ENCODE peak calls at places on chromosomes 16 and 17, in six cellular contexts. X is heart right ventricle, A is OCI-LY7, Y is astrocyte of the spinal cord, W is hepatocyte, I is DND-41. T is an unnamed sample.

GRCh38 chr16:84462296-84463210 is 41.9 kb downstream of the MEAK7 start:
- DNase-seq in X (no peak), A (no peak), Y (no peak), W (no peak), I (no peak), T (no peak)

GRCh38 chr16:66524601-66525164 is 25.2 kb downstream of the TK2 start:
- DNase-seq in X (no peak), A (peak; percentile 92), Y (no peak), W (no peak), I (peak; percentile 82), T (peak; percentile 89)

GRCh38 chr16:46789075-46789474 is 40.9 kb upstream of the MYLK3 start:
- DNase-seq in X (no peak), A (no peak), Y (no peak), W (no peak), I (no peak), T (no peak)

GRCh38 chr17:15422392-15422957 is 44.9 kb downstream of the CDRT4 start:
- DNase-seq in X (no peak), A (no peak), Y (no peak), W (no peak), I (no peak), T (no peak)

GRCh38 chr17:67289174-67289876 is 44.3 kb upstream of the HELZ start:
- DNase-seq in X (peak; percentile 87), A (peak; percentile 9), Y (peak; percentile 55), W (peak; percentile 33), I (no peak), T (no peak)

GRCh38 chr16:30485818-30486436 is 13.4 kb downstream of the ITGAL start:
- DNase-seq in X (no peak), A (no peak), Y (peak; percentile 19), W (no peak), I (no peak), T (no peak)

GRCh38 chr17:9256944-9257629 is 235.8 kb downstream of the NTN1 start:
- DNase-seq in X (no peak), A (no peak), Y (peak; percentile 47), W (no peak), I (peak; percentile 65), T (no peak)

GRCh38 chr16:73183678-73184092 is 135.8 kb upstream of the ZFHX3 start:
- DNase-seq in X (no peak), A (no peak), Y (no peak), W (peak; percentile 23), I (no peak), T (no peak)

GRCh38 chr17:27259356-27259755 is 34.6 kb upstream of the WSB1 start:
- DNase-seq in X (no peak), A (no peak), Y (peak; percentile 18), W (no peak), I (no peak), T (no peak)

GRCh38 chr17:78019367-78019975 is 61.0 kb downstream of the TNRC6C start:
- DNase-seq in X (no peak), A (peak; percentile 49), Y (peak; percentile 66), W (peak; percentile 32), I (no peak), T (peak; percentile 51)

GRCh38 chr16:4323845-4324478 is 8.1 kb downstream of the GLIS2 start:
- DNase-seq in X (peak; percentile 72), A (no peak), Y (peak; percentile 49), W (peak; percentile 89), I (no peak), T (no peak)

GRCh38 chr17:17692353-17693252 is 11.3 kb downstream of the RAI1 start:
- DNase-seq in X (no peak), A (no peak), Y (no peak), W (no peak), I (no peak), T (no peak)

DNA sequence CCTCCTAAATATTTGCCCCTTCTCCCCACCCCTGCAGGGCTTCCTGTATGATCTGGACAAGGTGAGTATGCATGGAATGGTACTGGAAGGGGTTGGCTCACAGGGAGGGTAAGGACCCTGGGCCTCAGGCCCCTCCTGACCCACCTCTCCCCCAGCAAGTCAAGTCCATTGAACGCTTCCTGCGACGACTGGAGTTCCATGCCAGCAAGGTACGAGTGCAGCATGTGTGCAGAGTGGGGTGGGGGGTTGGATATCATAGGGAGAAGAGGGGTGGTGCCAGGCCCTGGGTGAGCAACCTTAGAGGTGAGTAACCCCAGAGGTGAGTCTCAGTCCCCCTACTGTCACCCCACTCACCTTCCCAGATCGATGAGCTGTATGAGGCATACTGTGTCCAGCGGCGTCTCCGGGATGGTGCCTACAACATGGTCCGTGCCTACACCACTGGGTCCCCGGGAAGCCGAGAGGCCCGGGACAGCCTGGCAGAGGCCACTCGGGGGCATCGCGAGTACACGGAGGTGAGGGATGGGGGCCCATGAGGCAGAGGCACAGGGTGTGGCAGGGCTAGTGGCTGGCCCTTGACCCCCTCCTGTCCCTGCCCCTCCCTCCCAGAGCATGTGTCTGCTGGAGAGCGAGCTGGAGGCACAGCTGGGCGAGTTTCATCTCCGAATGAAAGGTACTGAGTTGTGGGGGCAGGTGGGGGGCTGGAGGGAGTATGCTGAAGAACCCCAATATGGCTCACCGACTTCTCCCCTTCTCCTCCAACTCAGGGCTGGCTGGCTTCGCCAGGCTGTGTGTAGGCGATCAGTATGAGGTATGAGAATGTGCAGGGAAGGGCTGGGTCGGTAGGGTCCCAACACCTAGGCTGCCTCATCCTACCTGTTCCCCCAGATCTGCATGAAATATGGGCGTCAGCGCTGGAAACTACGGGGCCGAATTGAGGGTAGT is 11.3 kb downstream of the RIPOR1 start:
- DNase-seq in X (no peak), A (no peak), Y (no peak), W (no peak), I (no peak), T (no peak)
- H3K4me3 ChIP-seq in X (no peak overlapping the region), A (no peak overlapping the region), Y (no peak overlapping the region), W (no peak overlapping the region), I (no peak overlapping the region), T (no peak overlapping the region)

GRCh38 chr16:48123104-48123788 is 32.5 kb downstream of the ABCC12 start:
- DNase-seq in X (no peak), A (no peak), Y (peak; percentile 99), W (peak; percentile 63), I (no peak), T (peak; percentile 64)
- TF ChIP-seq CTCF in X (no peak), A (no peak), Y (no peak), W (no peak), I (no peak), T (no peak)

GRCh38 chr17:5438716-5439445 is at the start of gene C1QBP:
- DNase-seq in X (peak; percentile 92), A (peak; percentile 96), Y (peak; percentile 95), W (peak; percentile 96), I (peak; percentile 89), T (peak; percentile 97)

GRCh38 chr17:5439446-5439764 is 450 bp upstream of the C1QBP start:
- DNase-seq in X (no peak), A (no peak), Y (no peak), W (no peak), I (no peak), T (no peak)

GRCh38 chr17:5434984-5435383 is 4.0 kb downstream of the C1QBP start:
- DNase-seq in X (no peak), A (no peak), Y (no peak), W (no peak), I (no peak), T (no peak)

GRCh38 chr17:5431929-5432556 is 6.9 kb downstream of the C1QBP start:
- DNase-seq in X (no peak), A (no peak), Y (no peak), W (no peak), I (no peak), T (no peak)

GRCh38 chr17:5437721-5438317 is 1.1 kb downstream of the C1QBP start:
- DNase-seq in X (no peak), A (no peak), Y (no peak), W (no peak), I (no peak), T (no peak)
- H3K4me3 ChIP-seq in X (no peak overlapping the region), A (peak overlapping the region; percentile 84), Y (peak overlapping the region; percentile 78), W (peak overlapping the region; percentile 84), I (peak overlapping the region; percentile 55), T (peak overlapping the region; percentile 90)

GRCh38 chr17:2780256-2780655 is 16.0 kb upstream of the RAP1GAP2 start:
- DNase-seq in X (no peak), A (no peak), Y (no peak), W (no peak), I (no peak), T (no peak)

GRCh38 chr17:2779545-2779944 is 16.7 kb upstream of the RAP1GAP2 start:
- DNase-seq in X (no peak), A (no peak), Y (no peak), W (no peak), I (no peak), T (no peak)

GRCh38 chr17:2776589-2777241 is 19.5 kb upstream of the RAP1GAP2 start:
- DNase-seq in X (no peak), A (no peak), Y (no peak), W (peak; percentile 65), I (peak; percentile 32), T (no peak)

GRCh38 chr17:2778489-2778888 is 17.7 kb upstream of the RAP1GAP2 start:
- DNase-seq in X (no peak), A (no peak), Y (no peak), W (no peak), I (no peak), T (no peak)

DNA sequence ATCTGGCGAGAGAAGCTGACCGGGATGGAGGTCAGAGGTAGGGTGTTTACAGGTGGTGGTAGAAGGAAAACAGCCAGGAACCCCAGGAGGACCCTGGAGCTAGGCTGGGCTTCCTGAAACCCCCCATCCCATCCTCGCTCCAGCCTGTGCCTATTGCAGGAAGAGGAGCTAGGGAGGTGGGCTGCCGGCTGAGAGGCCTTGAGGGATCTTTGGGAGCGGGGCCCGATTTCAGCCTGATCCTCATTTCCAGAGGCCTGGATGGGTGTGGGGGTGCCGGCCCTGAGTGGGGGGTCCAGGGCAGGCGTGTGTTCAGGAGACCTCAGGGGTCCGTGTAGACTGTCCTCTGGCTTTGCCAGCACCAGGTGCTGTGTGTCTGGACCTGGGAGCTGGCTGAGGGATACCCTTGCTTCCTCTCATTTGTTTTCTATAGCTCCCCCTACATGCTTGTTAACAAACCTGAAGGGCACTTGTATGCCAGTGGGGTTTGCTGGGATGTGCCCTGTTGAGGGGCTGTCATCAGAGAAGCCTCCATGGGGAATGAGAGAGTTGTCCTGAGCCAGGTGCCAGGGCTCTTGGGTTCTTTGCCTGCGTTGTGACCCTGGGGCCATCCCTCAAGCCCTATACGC is 18.9 kb upstream of the RAP1GAP2 start:
- DNase-seq in X (no peak), A (no peak), Y (no peak), W (no peak), I (no peak), T (no peak)
- TF ChIP-seq CTCF in X (no peak), A (no peak), Y (no peak), W (no peak), I (no peak), T (no peak)

DNA sequence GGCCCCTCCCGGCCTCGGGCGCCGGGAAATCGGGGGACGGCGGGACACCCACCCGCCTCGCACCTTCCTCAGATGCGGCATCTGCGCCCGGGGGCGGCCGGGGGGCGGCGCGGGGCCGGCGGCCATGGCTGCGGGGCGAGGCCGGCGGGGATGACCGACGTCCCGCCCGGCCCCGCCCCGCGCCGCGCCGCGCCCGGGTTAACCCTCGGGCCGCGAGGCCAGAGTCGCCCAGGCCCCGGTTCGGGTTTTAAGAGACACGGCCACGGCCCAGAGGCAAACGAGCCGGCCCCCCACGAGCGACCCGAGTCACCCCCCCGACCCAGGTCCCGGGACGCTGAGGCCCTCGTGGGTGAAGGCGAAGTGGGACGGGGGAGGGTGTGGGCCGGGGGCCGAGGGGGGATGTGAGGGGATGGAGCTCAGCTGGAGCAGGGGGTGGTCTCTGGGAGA is at the start of gene RGS11:
- DNase-seq in X (no peak), A (no peak), Y (no peak), W (no peak), I (no peak), T (no peak)
- H3K4me3 ChIP-seq in X (no peak within 1 kb of the TSS), A (no peak within 1 kb of the TSS), Y (peak within 1 kb of the TSS; percentile 25), W (no peak within 1 kb of the TSS), I (no peak within 1 kb of the TSS), T (no peak within 1 kb of the TSS)

GRCh38 chr16:2586241-2586640 is 48.4 kb downstream of the PDPK1 start:
- DNase-seq in X (no peak), A (no peak), Y (no peak), W (no peak), I (peak; percentile 18), T (no peak)
- TF ChIP-seq CTCF in X (peak; percentile 17), A (peak; percentile 56), Y (peak; percentile 35), W (no peak), I (peak; percentile 56), T (peak; percentile 12)